ENCODE peak calls at places on chromosome 12, in four cellular contexts. E is fibroblast of mammary gland, T is upper lobe of left lung, L is AG10803. J is an unnamed sample.

GRCh38 chr12:106910202-106910601 is 45.5 kb upstream of the TMEM263 start:
- DNase-seq in E (no peak), T (no peak), L (no peak), J (no peak)

GRCh38 chr12:47307680-47308399 is 228.1 kb upstream of the AMIGO2 start:
- DNase-seq in E (peak; percentile 66), T (no peak), L (peak; percentile 75), J (peak; percentile 75)

GRCh38 chr12:114869091-114869834 is 185.3 kb upstream of the TBX3 start:
- DNase-seq in E (peak; percentile 91), T (no peak), L (peak; percentile 90), J (no peak)

GRCh38 chr12:128572311-128572810 is 251.4 kb downstream of the SLC15A4 start:
- DNase-seq in E (no peak), T (no peak), L (no peak), J (no peak)

GRCh38 chr12:110117948-110118685 is 6.0 kb upstream of the IFT81 start:
- DNase-seq in E (no peak), T (no peak), L (no peak), J (no peak)

GRCh38 chr12:132475304-132476037 is 14.5 kb upstream of the FBRSL1 start:
- DNase-seq in E (no peak), T (peak; percentile 79), L (no peak), J (no peak)

GRCh38 chr12:22246438-22246837 is 88.1 kb downstream of the ST8SIA1 start:
- DNase-seq in E (no peak), T (no peak), L (no peak), J (no peak)

GRCh38 chr12:57449375-57449774 is 5.7 kb upstream of the INHBE start:
- DNase-seq in E (no peak), T (no peak), L (no peak), J (no peak)

GRCh38 chr12:59650594-59651229 is 54.9 kb downstream of the SLC16A7 start:
- DNase-seq in E (peak; percentile 29), T (no peak), L (no peak), J (no peak)

GRCh38 chr12:55974308-55974724 is 438 bp downstream of the RAB5B start:
- DNase-seq in E (peak; percentile 49), T (no peak), L (peak; percentile 45), J (peak; percentile 47)

GRCh38 chr12:12685305-12685704 is 10.7 kb downstream of the GPR19 start:
- DNase-seq in E (no peak), T (no peak), L (no peak), J (no peak)

GRCh38 chr12:123269395-123269892 is 2.2 kb downstream of the CDK2AP1 start:
- DNase-seq in E (peak; percentile 59), T (peak; percentile 90), L (peak; percentile 71), J (no peak)

GRCh38 chr12:51846911-51847829 is 1.3 kb downstream of the FIGNL2 start:
- DNase-seq in E (no peak), T (peak; percentile 88), L (no peak), J (no peak)

GRCh38 chr12:6278439-6279255 is 31.8 kb upstream of the PLEKHG6 start:
- DNase-seq in E (peak; percentile 75), T (peak; percentile 98), L (peak; percentile 77), J (peak; percentile 89)

GRCh38 chr12:105445261-105446015 is 114.9 kb downstream of the C12orf75 start:
- DNase-seq in E (no peak), T (no peak), L (peak; percentile 77), J (no peak)

GRCh38 chr12:65911321-65911720 is 87.0 kb downstream of the HMGA2 start:
- DNase-seq in E (peak; percentile 77), T (no peak), L (peak; percentile 56), J (peak; percentile 72)

GRCh38 chr12:16220120-16220519 is 57.4 kb downstream of the SLC15A5 start:
- DNase-seq in E (no peak), T (no peak), L (no peak), J (no peak)

GRCh38 chr12:94427520-94428381 is 31.9 kb downstream of the CEP83 start:
- DNase-seq in E (peak; percentile 78), T (no peak), L (peak; percentile 87), J (peak; percentile 65)

GRCh38 chr12:67524861-67525499 is 123.6 kb upstream of the DYRK2 start:
- DNase-seq in E (no peak), T (no peak), L (no peak), J (no peak)

GRCh38 chr12:92398565-92399309 is 253.1 kb upstream of the BTG1 start:
- DNase-seq in E (no peak), T (no peak), L (no peak), J (no peak)

GRCh38 chr12:97960741-97961608 is 498.4 kb downstream of the RMST start:
- DNase-seq in E (peak; percentile 43), T (no peak), L (peak; percentile 7), J (peak; percentile 34)

GRCh38 chr12:104384141-104384880 is 72.4 kb upstream of the CHST11 start:
- DNase-seq in E (peak; percentile 32), T (no peak), L (no peak), J (no peak)

GRCh38 chr12:104385510-104385909 is 71.2 kb upstream of the CHST11 start:
- DNase-seq in E (no peak), T (no peak), L (no peak), J (no peak)

GRCh38 chr12:104381721-104382480 is 74.8 kb upstream of the CHST11 start:
- DNase-seq in E (peak; percentile 80), T (no peak), L (peak; percentile 71), J (peak; percentile 87)

GRCh38 chr12:104386461-104386860 is 70.3 kb upstream of the CHST11 start:
- DNase-seq in E (no peak), T (no peak), L (no peak), J (no peak)

GRCh38 chr12:104387190-104387589 is 69.6 kb upstream of the CHST11 start:
- DNase-seq in E (peak; percentile 23), T (no peak), L (no peak), J (no peak)
- TF ChIP-seq CTCF in E (no peak), T (no peak), L (no peak), J (no peak)

GRCh38 chr12:645563-646071 is 17.6 kb downstream of the NINJ2 start:
- DNase-seq in E (peak; percentile 79), T (no peak), L (peak; percentile 50), J (peak; percentile 32)

GRCh38 chr12:644818-645552 is 18.3 kb downstream of the NINJ2 start:
- DNase-seq in E (peak; percentile 36), T (no peak), L (peak; percentile 51), J (no peak)

GRCh38 chr12:644293-644639 is 19.0 kb downstream of the NINJ2 start:
- DNase-seq in E (no peak), T (no peak), L (no peak), J (no peak)

GRCh38 chr12:643478-644292 is 19.6 kb downstream of the NINJ2 start:
- DNase-seq in E (peak; percentile 21), T (peak; percentile 40), L (peak; percentile 20), J (no peak)

DNA sequence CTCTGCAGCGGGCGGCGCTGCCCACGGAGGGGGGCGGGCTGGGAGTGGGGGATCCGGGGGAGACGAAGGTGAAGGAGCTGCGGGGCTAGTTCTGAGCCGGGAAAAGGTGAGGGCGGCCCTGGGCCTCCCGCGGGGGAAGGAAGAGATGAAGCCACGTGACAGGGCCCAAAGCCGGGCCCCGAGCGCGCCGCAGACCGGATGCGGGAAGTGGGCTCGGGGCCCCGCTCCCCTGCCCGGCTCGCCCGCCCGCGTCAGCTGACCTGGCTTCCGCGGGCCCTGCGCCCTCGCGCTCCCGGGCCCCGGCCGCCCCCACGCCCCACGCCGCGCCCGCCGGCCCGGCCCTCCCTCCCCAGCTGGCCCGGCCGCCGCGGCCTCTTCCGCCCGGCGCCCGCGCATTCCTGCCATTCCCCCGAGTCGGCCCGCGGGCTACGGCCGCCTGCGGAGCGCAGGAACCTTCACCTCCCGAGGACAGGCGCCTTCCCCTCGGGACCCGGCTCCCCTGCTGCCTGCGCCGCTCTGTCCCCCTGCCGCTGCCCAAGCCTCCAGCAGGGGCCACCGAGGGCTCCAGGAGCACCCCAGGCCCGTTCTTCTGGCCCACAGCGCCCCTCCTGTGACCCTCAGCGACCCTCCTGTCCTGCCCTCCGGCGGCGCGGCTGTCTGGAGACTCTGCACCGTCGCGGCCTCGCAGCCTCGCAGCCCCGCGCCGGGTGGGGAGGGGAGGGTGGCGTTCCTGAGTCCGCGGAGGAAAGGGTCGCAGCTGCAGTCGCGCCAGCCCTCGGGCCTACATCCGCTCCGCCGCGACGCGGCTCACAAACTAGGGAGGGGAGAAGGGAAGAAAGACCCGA is 20.4 kb downstream of the NINJ2 start:
- DNase-seq in E (peak; percentile 45), T (peak; percentile 96), L (peak; percentile 75), J (peak; percentile 62)
- TF ChIP-seq CTCF in E (no peak), T (peak; percentile 59), L (no peak), J (peak; percentile 17)

DNA sequence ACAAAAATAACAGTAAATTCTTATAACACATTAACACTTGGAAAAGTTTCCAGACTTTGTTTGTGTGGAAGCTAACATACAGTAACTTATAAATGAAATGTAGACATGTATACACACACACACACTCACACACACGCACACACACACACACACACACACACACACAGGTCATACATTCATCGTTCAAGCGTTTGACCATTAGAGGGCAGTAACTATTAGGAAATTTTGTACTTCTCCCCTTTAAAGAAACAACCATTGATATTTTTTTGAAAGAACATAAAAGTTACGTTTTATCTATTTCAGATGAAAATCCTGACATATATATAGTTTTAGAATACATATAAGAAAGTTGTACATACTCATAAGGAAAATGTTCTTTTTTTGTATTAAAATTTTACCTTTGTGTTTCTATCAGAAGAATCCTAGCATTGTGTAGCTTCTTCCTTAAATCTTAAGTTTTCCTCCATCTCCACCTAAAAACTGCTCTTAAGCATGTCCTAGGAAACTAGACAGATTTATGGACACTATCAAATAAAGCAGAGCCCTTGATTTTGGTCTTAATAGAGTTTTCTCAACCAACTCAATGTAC is 29.0 kb downstream of the PTPRQ start:
- DNase-seq in E (peak; percentile 90), T (no peak), L (peak; percentile 78), J (peak; percentile 60)
- TF ChIP-seq CTCF in E (peak; percentile 53), T (peak; percentile 23), L (peak; percentile 72), J (peak; percentile 39)

GRCh38 chr12:50132505-50133135 is 20.6 kb downstream of the COX14 start:
- DNase-seq in E (peak; percentile 76), T (no peak), L (peak; percentile 69), J (peak; percentile 62)
- TF ChIP-seq CTCF in E (peak; percentile 62), T (peak; percentile 64), L (peak; percentile 76), J (peak; percentile 48)

GRCh38 chr12:8076357-8076756 is 5.7 kb upstream of the NECAP1 start:
- DNase-seq in E (no peak), T (no peak), L (no peak), J (no peak)

GRCh38 chr12:8077207-8077606 is 4.9 kb upstream of the NECAP1 start:
- DNase-seq in E (peak; percentile 69), T (no peak), L (peak; percentile 42), J (peak; percentile 80)

GRCh38 chr12:8080131-8080530 is 1.9 kb upstream of the NECAP1 start:
- DNase-seq in E (no peak), T (no peak), L (no peak), J (no peak)

GRCh38 chr12:8078916-8079315 is 3.2 kb upstream of the NECAP1 start:
- DNase-seq in E (no peak), T (no peak), L (no peak), J (no peak)

GRCh38 chr12:8078400-8078799 is 3.7 kb upstream of the NECAP1 start:
- DNase-seq in E (peak; percentile 78), T (no peak), L (peak; percentile 72), J (peak; percentile 57)
- TF ChIP-seq CTCF in E (peak; percentile 61), T (no peak), L (peak; percentile 56), J (peak; percentile 45)

GRCh38 chr12:4958697-4959375 is 49.1 kb downstream of the KCNA1 start:
- DNase-seq in E (peak; percentile 2), T (no peak), L (no peak), J (no peak)
- TF ChIP-seq CTCF in E (no peak), T (no peak), L (no peak), J (no peak)